ENCODE peak calls at places on chromosomes 2 and 18, in eight cellular contexts. R, Z, X, L, G, V, A and U are unnamed samples. For H3K4me1, the result is how much of the 10 kb centered on the place peaks cover.

GRCh38 chr2:239233576-239233975 is 167.2 kb downstream of the HDAC4 start:
- DNase-seq in R (no peak), Z (no peak), X (no peak), L (no peak), G (no peak), V (no peak), A (no peak), U (peak)

GRCh38 chr18:24086082-24086481 is 52.8 kb upstream of the CABYR start:
- DNase-seq in R (no peak), Z (no peak), X (no peak), L (no peak), G (no peak), V (no peak), A (no peak), U (no peak)

GRCh38 chr2:182148344-182148743 is 162.7 kb downstream of the PPP1R1C start:
- DNase-seq in R (no peak), Z (no peak), X (no peak), L (no peak), G (no peak), V (no peak), A (peak), U (no peak)

GRCh38 chr2:74544634-74545033 is 9.1 kb downstream of the LOXL3 start:
- DNase-seq in R (no peak), Z (no peak), X (peak), L (no peak), G (no peak), V (no peak), A (no peak), U (no peak)

GRCh38 chr2:134143568-134143967 is 110.3 kb upstream of the MGAT5 start:
- DNase-seq in R (no peak), Z (no peak), X (no peak), L (no peak), G (no peak), V (no peak), A (no peak), U (no peak)

GRCh38 chr2:16179701-16180402 is 239.5 kb downstream of the MYCN start:
- DNase-seq in R (no peak), Z (no peak), X (no peak), L (no peak), G (no peak), V (no peak), A (no peak), U (no peak)

GRCh38 chr18:4870177-4870773 is 326.8 kb downstream of the AKAIN1 start:
- DNase-seq in R (no peak), Z (no peak), X (no peak), L (no peak), G (no peak), V (no peak), A (no peak), U (no peak)

GRCh38 chr2:8572712-8573233 is 109.1 kb upstream of the ID2 start:
- DNase-seq in R (no peak), Z (no peak), X (no peak), L (no peak), G (no peak), V (no peak), A (no peak), U (peak)

GRCh38 chr2:199484927-199485326 is 27.2 kb upstream of the SATB2 start:
- DNase-seq in R (no peak), Z (no peak), X (peak), L (no peak), G (peak), V (no peak), A (no peak), U (no peak)

GRCh38 chr2:5693288-5694015 is 1.3 kb downstream of the SOX11 start:
- DNase-seq in R (no peak), Z (no peak), X (peak), L (no peak), G (no peak), V (no peak), A (no peak), U (no peak)

GRCh38 chr2:88170472-88170892 is 336 bp downstream of the THNSL2 start:
- DNase-seq in R (no peak), Z (peak), X (no peak), L (no peak), G (peak), V (no peak), A (no peak), U (no peak)

GRCh38 chr2:43331428-43331827 is 105.0 kb upstream of the ZFP36L2 start:
- DNase-seq in R (no peak), Z (no peak), X (no peak), L (no peak), G (peak), V (no peak), A (no peak), U (peak)

GRCh38 chr2:45797451-45798230 is 146.2 kb downstream of the PRKCE start:
- DNase-seq in R (no peak), Z (no peak), X (no peak), L (no peak), G (no peak), V (no peak), A (no peak), U (no peak)

GRCh38 chr18:35588995-35589394 is 7.5 kb downstream of the GALNT1 start:
- DNase-seq in R (no peak), Z (no peak), X (no peak), L (no peak), G (no peak), V (peak), A (no peak), U (no peak)

GRCh38 chr2:38602136-38602731 is 494 bp downstream of the HNRNPLL start:
- DNase-seq in R (peak), Z (peak), X (peak), L (no peak), G (peak), V (peak), A (no peak), U (peak)

GRCh38 chr2:217753460-217754200 is 249.2 kb downstream of the TNS1 start:
- DNase-seq in R (no peak), Z (no peak), X (no peak), L (no peak), G (no peak), V (no peak), A (no peak), U (peak)

GRCh38 chr2:203804070-203804469 is 63.5 kb upstream of the CTLA4 start:
- DNase-seq in R (no peak), Z (no peak), X (no peak), L (no peak), G (no peak), V (peak), A (no peak), U (no peak)

GRCh38 chr2:174120346-174120745 is 128.0 kb downstream of the OLA1 start:
- DNase-seq in R (no peak), Z (no peak), X (peak), L (no peak), G (no peak), V (no peak), A (no peak), U (no peak)

GRCh38 chr2:183164111-183165015 is 40.1 kb downstream of the NUP35 start:
- DNase-seq in R (no peak), Z (no peak), X (no peak), L (no peak), G (no peak), V (no peak), A (no peak), U (no peak)

GRCh38 chr2:240133401-240133800 is 2.7 kb downstream of the COPS9 start:
- DNase-seq in R (no peak), Z (no peak), X (no peak), L (no peak), G (no peak), V (no peak), A (no peak), U (no peak)

GRCh38 chr18:69631281-69631680 is 230.6 kb downstream of the DOK6 start:
- DNase-seq in R (no peak), Z (no peak), X (no peak), L (no peak), G (no peak), V (no peak), A (no peak), U (no peak)

GRCh38 chr2:141063410-141063809 is 1067.4 kb downstream of the LRP1B start:
- DNase-seq in R (no peak), Z (no peak), X (no peak), L (no peak), G (no peak), V (no peak), A (no peak), U (no peak)

GRCh38 chr2:32058130-32058529 is 5.2 kb upstream of the SPAST start:
- DNase-seq in R (no peak), Z (no peak), X (peak), L (no peak), G (no peak), V (no peak), A (no peak), U (no peak)

GRCh38 chr2:178109813-178110212 is 2.4 kb upstream of the RBM45 start:
- DNase-seq in R (no peak), Z (no peak), X (peak), L (no peak), G (no peak), V (no peak), A (no peak), U (no peak)
- TF ChIP-seq CTCF in R (peak), Z (peak), X (peak), L (no peak), G (peak), V (peak), A (peak), U (peak)

DNA sequence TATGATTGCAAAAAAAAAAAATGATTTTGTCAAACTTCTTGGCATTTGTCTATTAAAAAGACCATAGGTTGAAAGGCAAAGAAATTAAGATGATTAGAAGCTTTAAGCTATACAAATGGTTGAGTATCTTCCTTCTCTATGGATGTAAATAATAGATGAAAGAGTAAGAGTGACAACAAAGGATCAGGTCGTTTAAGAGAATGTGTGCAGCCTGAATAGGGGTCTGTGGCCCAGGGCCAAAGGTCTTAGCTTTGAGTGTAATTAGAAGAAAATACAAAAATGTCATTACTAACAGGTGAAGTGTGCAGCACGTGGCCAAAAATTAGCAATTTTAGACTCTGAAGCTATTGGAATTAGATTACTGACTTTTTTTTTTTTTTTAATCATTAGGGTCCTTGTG is 122.4 kb downstream of the GREB1L start:
- DNase-seq in R (no peak), Z (no peak), X (no peak), L (no peak), G (no peak), V (no peak), A (no peak), U (no peak)
- H3K4me1 ChIP-seq in R (under half), Z (under half), X (under half), L (under half), G (under half), V (under half), A (under half), U (under half)

GRCh38 chr2:202108345-202108744 is 35.3 kb downstream of the KIAA2012 start:
- DNase-seq in R (no peak), Z (no peak), X (no peak), L (no peak), G (no peak), V (no peak), A (no peak), U (no peak)

GRCh38 chr2:202105025-202105424 is 32.0 kb downstream of the KIAA2012 start:
- DNase-seq in R (no peak), Z (no peak), X (no peak), L (no peak), G (no peak), V (no peak), A (no peak), U (no peak)

GRCh38 chr2:202101049-202101579 is 28.1 kb downstream of the KIAA2012 start:
- DNase-seq in R (no peak), Z (no peak), X (no peak), L (no peak), G (no peak), V (no peak), A (no peak), U (no peak)

GRCh38 chr2:202102425-202103005 is 29.5 kb downstream of the KIAA2012 start:
- DNase-seq in R (no peak), Z (no peak), X (no peak), L (no peak), G (no peak), V (no peak), A (no peak), U (no peak)

DNA sequence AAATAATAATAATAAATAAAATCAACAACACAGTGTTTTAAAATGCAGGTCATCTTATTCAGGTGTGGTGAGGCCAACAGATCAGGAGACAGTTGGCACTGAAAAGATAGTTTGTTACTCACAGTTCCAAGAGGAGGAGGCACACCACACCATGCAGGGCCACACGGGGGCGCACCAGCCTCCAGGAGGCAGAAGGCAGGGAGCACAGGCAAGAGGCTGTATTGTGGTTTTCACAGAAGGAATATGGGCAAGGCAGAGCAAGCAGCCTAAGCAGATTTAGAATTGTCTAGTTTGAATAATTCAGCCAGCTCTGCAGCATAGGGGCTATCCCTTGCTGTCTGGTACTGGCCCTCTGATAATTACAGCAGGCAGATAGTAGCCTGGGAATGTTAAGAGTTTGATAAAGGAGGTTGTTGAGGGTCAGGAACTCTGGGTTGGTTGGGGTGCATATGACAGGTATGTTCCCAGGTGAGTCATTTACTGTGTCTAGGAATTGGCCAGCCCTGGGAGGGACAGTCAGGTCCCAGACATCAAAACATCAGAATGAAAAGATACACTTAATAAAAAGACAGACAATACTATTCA is 31.3 kb downstream of the KIAA2012 start:
- DNase-seq in R (no peak), Z (no peak), X (peak), L (no peak), G (peak), V (no peak), A (no peak), U (no peak)
- TF ChIP-seq CTCF in R (no peak), Z (peak), X (peak), L (peak), G (peak), V (no peak), A (peak), U (peak)

GRCh38 chr2:193867454-193867853 is 1672.7 kb upstream of the TMEFF2 start:
- DNase-seq in R (no peak), Z (no peak), X (no peak), L (no peak), G (no peak), V (no peak), A (no peak), U (no peak)

GRCh38 chr2:193861557-193861956 is 1666.8 kb upstream of the TMEFF2 start:
- DNase-seq in R (no peak), Z (no peak), X (no peak), L (no peak), G (no peak), V (no peak), A (no peak), U (no peak)
- H3K4me1 ChIP-seq in R (under half), Z (under half), X (under half), L (under half), G (under half), V (under half), A (under half), U (under half)

GRCh38 chr2:191013876-191014652 is at the start of gene STAT1:
- DNase-seq in R (peak), Z (peak), X (peak), L (peak), G (peak), V (peak), A (peak), U (peak)
- TF ChIP-seq CTCF in R (no peak), Z (peak), X (no peak), L (peak), G (no peak), V (no peak), A (peak), U (peak)

DNA sequence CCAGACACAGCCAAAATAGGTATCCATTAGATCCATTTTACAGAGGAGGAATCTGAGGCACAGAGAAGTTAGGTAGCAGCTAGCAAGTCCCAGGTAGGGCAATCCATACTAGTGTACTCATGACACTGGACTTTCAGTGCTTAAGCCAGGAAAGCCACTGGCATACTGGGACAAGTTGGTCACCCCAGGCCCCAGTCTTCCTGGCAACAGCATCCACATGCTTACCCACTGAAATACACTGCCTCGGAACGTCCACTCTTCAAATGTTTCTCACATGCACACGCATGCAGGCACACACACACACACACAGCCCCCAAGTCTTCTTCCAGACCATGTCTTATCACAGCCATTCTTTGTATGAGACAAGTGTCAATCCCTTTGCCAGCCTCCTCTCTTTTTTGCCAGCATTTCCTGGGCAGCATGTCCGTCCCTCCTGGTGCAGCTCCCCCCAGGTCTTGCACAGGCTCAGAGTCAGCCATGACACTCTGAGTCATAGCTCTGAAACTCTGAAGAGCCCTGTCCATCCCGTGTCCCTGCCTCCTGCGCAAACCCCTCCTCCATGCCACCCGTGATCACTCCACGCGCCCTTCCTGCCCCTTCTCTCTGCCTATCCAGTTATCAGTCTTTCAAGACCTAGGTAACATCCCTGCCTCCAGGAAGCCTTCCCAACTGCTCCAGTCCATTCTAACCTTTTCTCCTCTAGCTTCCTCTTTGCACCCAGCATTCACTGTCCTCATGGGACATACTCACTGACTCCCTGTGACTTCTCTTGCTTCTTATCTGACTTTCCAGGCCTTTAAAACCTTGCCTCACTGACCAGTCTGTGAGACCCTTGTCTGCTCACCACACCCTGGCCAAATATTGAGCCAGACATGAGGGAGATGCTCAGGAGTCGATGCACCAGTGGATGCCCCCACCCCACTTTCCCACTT is 10.9 kb upstream of the TEX261 start:
- DNase-seq in R (no peak), Z (no peak), X (no peak), L (no peak), G (no peak), V (no peak), A (no peak), U (no peak)
- H3K4me1 ChIP-seq in R (under half), Z (under half), X (under half), L (under half), G (under half), V (under half), A (under half), U (under half)